ENCODE peak calls at places on chromosomes 13 and 19, in ten cellular contexts. K, C, X, M, Z, S, G, V, J and N are unnamed samples.
A peak's percentile ranks its signal among the peaks of the same experiment; 100 is the strongest.

GRCh38 chr19:35545855-35546381 is 492 bp downstream of the TMEM147 start:
- DNase-seq in K (no peak), C (no peak), X (no peak), M (peak; percentile 34), Z (no peak), S (no peak), G (peak; percentile 58), V (no peak), J (peak; percentile 42), N (no peak)

GRCh38 chr13:114026128-114026880 is 52.4 kb upstream of the C13orf46 start:
- DNase-seq in K (no peak), C (no peak), X (no peak), M (no peak), Z (no peak), S (no peak), G (no peak), V (no peak), J (no peak), N (no peak)

GRCh38 chr13:69903081-69903480 is 204.5 kb upstream of the ATXN8OS start:
- DNase-seq in K (no peak), C (no peak), X (no peak), M (no peak), Z (no peak), S (no peak), G (no peak), V (no peak), J (no peak), N (no peak)

GRCh38 chr13:111034811-111035210 is 80.3 kb upstream of the ARHGEF7 start:
- DNase-seq in K (no peak), C (no peak), X (no peak), M (no peak), Z (no peak), S (no peak), G (no peak), V (no peak), J (no peak), N (no peak)

GRCh38 chr19:37809366-37809765 is 30.0 kb upstream of the ZNF573 start:
- DNase-seq in K (no peak), C (no peak), X (no peak), M (no peak), Z (no peak), S (no peak), G (no peak), V (no peak), J (no peak), N (no peak)

GRCh38 chr19:3827306-3827705 is 41.1 kb upstream of the MATK start:
- DNase-seq in K (no peak), C (no peak), X (no peak), M (no peak), Z (no peak), S (no peak), G (no peak), V (no peak), J (no peak), N (no peak)

GRCh38 chr13:97873398-97873797 is 80.1 kb upstream of the IPO5 start:
- DNase-seq in K (no peak), C (no peak), X (no peak), M (no peak), Z (no peak), S (no peak), G (no peak), V (no peak), J (no peak), N (no peak)

GRCh38 chr13:30020726-30021312 is 170.4 kb upstream of the UBL3 start:
- DNase-seq in K (no peak), C (no peak), X (no peak), M (no peak), Z (no peak), S (no peak), G (no peak), V (no peak), J (no peak), N (no peak)

GRCh38 chr19:41321600-41322270 is 11.8 kb downstream of the CCDC97 start:
- DNase-seq in K (peak; percentile 75), C (no peak), X (no peak), M (no peak), Z (no peak), S (peak; percentile 92), G (peak; percentile 76), V (no peak), J (peak; percentile 40), N (no peak)

GRCh38 chr19:41320185-41320518 is 10.2 kb downstream of the CCDC97 start:
- DNase-seq in K (no peak), C (no peak), X (no peak), M (no peak), Z (no peak), S (no peak), G (no peak), V (no peak), J (no peak), N (no peak)

GRCh38 chr19:41322451-41322850 is 12.5 kb downstream of the CCDC97 start:
- DNase-seq in K (no peak), C (no peak), X (no peak), M (no peak), Z (no peak), S (no peak), G (no peak), V (no peak), J (no peak), N (no peak)

GRCh38 chr19:41320568-41320967 is 10.6 kb downstream of the CCDC97 start:
- DNase-seq in K (no peak), C (no peak), X (no peak), M (no peak), Z (no peak), S (no peak), G (no peak), V (no peak), J (no peak), N (no peak)

DNA sequence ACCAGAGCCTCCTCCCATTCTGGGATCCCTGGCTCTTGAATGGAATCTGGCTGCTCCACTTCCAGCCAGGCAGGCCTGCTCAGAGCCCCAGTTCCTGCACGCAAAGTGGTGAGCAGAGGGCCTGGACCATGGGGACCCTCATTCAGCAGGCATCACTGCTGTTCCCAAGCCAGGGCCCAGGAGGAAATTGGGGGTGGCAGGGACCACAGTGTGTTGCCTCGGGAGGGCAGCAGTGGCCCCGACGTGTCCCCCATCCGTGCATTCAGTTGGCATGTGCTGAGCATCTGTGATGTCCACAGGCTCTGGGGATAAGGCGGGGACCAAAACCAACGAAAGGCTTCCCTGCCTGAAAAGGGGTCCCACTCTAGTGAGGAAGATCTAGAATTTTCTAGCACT is 11.2 kb downstream of the CCDC97 start:
- DNase-seq in K (no peak), C (no peak), X (no peak), M (no peak), Z (no peak), S (no peak), G (no peak), V (no peak), J (no peak), N (no peak)
- H3K27ac ChIP-seq in K (no peak overlapping the region), C (peak overlapping the region; percentile 93), X (no peak overlapping the region), M (peak overlapping the region; percentile 32), Z (peak overlapping the region; percentile 93), S (no peak overlapping the region), G (peak overlapping the region; percentile 91), V (no peak overlapping the region), J (no peak overlapping the region), N (peak overlapping the region; percentile 93)

GRCh38 chr19:40582467-40582866 is 5.8 kb downstream of the SHKBP1 start:
- DNase-seq in K (no peak), C (no peak), X (no peak), M (no peak), Z (no peak), S (no peak), G (no peak), V (no peak), J (no peak), N (no peak)

GRCh38 chr19:40585241-40585640 is 8.6 kb downstream of the SHKBP1 start:
- DNase-seq in K (no peak), C (no peak), X (no peak), M (no peak), Z (no peak), S (no peak), G (no peak), V (no peak), J (no peak), N (no peak)

GRCh38 chr19:40585677-40586422 is 9.2 kb downstream of the SHKBP1 start:
- DNase-seq in K (no peak), C (no peak), X (no peak), M (no peak), Z (no peak), S (no peak), G (peak; percentile 97), V (no peak), J (no peak), N (no peak)

GRCh38 chr19:40583283-40583682 is 6.6 kb downstream of the SHKBP1 start:
- DNase-seq in K (no peak), C (no peak), X (no peak), M (no peak), Z (no peak), S (no peak), G (no peak), V (no peak), J (no peak), N (no peak)

DNA sequence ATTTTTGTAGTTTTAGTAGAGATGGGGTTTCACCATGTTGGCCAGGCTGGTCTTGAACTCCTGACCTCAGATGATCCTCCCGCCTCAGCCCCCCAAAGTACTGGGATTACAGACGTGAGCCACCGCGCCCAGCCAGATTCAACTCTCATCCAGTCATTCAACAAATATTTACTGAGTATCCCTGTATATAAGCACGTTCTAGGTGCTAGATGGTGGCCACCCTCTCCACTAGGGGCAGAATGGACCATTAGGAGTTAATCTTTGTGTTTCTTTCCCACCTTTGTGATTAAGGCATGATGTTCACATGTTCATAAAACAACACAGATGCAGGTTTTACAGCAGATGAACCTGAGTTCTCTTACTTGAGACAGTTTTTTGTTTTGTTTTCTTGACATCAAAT is 7.3 kb downstream of the SHKBP1 start:
- DNase-seq in K (no peak), C (no peak), X (no peak), M (no peak), Z (no peak), S (no peak), G (peak; percentile 88), V (no peak), J (no peak), N (no peak)
- TF ChIP-seq CTCF in K (no peak), C (no peak), X (no peak), M (no peak), Z (no peak), S (peak; percentile 58), G (peak; percentile 44), V (no peak), J (peak; percentile 63), N (no peak)

GRCh38 chr19:18439025-18439909 is 1.3 kb upstream of the ISYNA1 start:
- DNase-seq in K (no peak), C (no peak), X (no peak), M (no peak), Z (no peak), S (no peak), G (no peak), V (no peak), J (no peak), N (no peak)

GRCh38 chr19:18438331-18439024 is 545 bp upstream of the ISYNA1 start:
- DNase-seq in K (peak; percentile 90), C (peak; percentile 74), X (no peak), M (peak; percentile 68), Z (no peak), S (peak; percentile 73), G (no peak), V (no peak), J (no peak), N (no peak)

GRCh38 chr19:18440936-18441803 is 3.2 kb upstream of the ISYNA1 start:
- DNase-seq in K (no peak), C (no peak), X (no peak), M (no peak), Z (no peak), S (no peak), G (no peak), V (no peak), J (no peak), N (no peak)

GRCh38 chr19:18440421-18440877 is 2.5 kb upstream of the ISYNA1 start:
- DNase-seq in K (no peak), C (no peak), X (no peak), M (no peak), Z (no peak), S (no peak), G (peak; percentile 72), V (no peak), J (peak; percentile 57), N (no peak)

GRCh38 chr19:18439910-18440237 is 1.9 kb upstream of the ISYNA1 start:
- DNase-seq in K (no peak), C (no peak), X (no peak), M (no peak), Z (no peak), S (no peak), G (no peak), V (no peak), J (no peak), N (no peak)
- H3K27ac ChIP-seq in K (no peak overlapping the region), C (no peak overlapping the region), X (peak overlapping the region; percentile 88), M (no peak overlapping the region), Z (peak overlapping the region; percentile 76), S (no peak overlapping the region), G (peak overlapping the region; percentile 36), V (no peak overlapping the region), J (no peak overlapping the region), N (no peak overlapping the region)

GRCh38 chr19:54473983-54474382 is 887 bp upstream of the CDC42EP5 start:
- DNase-seq in K (peak; percentile 27), C (no peak), X (no peak), M (no peak), Z (no peak), S (no peak), G (no peak), V (no peak), J (no peak), N (no peak)

GRCh38 chr19:54480048-54480447 is 7.0 kb upstream of the CDC42EP5 start:
- DNase-seq in K (no peak), C (no peak), X (no peak), M (no peak), Z (no peak), S (no peak), G (no peak), V (no peak), J (no peak), N (no peak)

GRCh38 chr19:54478677-54479266 is 5.7 kb upstream of the CDC42EP5 start:
- DNase-seq in K (peak; percentile 3), C (no peak), X (no peak), M (no peak), Z (no peak), S (peak; percentile 80), G (peak; percentile 73), V (no peak), J (peak; percentile 70), N (no peak)

GRCh38 chr19:54475706-54476105 is 2.6 kb upstream of the CDC42EP5 start:
- DNase-seq in K (peak; percentile 34), C (no peak), X (no peak), M (no peak), Z (no peak), S (no peak), G (no peak), V (no peak), J (no peak), N (no peak)

DNA sequence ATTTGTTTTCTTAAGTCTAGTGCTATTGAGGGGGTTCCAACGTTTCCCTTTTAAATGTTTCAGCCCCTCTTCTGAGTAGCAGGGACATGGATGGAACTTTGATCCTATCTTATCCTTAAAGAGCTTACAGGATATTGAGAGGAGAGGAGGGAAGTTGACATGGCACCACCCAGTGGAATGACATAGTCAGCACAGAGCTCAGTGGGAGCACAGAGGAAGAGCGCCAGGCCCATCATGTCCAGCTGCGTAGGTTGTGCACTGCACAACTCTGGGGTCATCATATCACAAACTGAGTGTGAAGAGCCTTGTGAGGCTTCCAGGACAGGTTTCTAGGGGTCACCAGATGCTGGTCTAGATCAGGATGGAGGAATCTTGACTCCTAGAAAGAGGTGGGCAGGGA is 4.6 kb upstream of the CDC42EP5 start:
- DNase-seq in K (peak; percentile 6), C (no peak), X (no peak), M (no peak), Z (no peak), S (no peak), G (no peak), V (no peak), J (no peak), N (no peak)
- TF ChIP-seq CTCF in K (no peak), C (no peak), X (no peak), M (no peak), Z (no peak), S (peak; percentile 22), G (no peak), V (no peak), J (peak; percentile 29), N (no peak)